ENCODE peak calls at places on chromosome 14, in nine cellular contexts. L is effector memory CD4-positive, alpha-beta T cell; F is bronchial epithelial cell; M is SJSA1; J is left ventricle myocardium inferior; R is cardiac muscle cell; X is tibial artery; Z is stomach; C is endodermal cell. O is an unnamed sample. For H3K27me3, the result is how much of the 10 kb centered on the place peaks cover.

GRCh38 chr14:106207316-106207715 is 680.9 kb downstream of the TMEM121 start:
- DNase-seq in L (no peak), F (no peak), M (no peak), J (no peak), R (no peak), X (no peak), Z (no peak), C (no peak), O (no peak)

GRCh38 chr14:34733245-34733644 is 18.9 kb upstream of the CFL2 start:
- DNase-seq in L (no peak), F (peak), M (no peak), J (no peak), R (no peak), X (no peak), Z (no peak), C (no peak), O (no peak)

GRCh38 chr14:19878029-19878642 is 3.2 kb downstream of the OR4K2 start:
- DNase-seq in L (no peak), F (peak), M (no peak), J (no peak), R (no peak), X (no peak), Z (no peak), C (no peak), O (no peak)

GRCh38 chr14:54737132-54737711 is 165.4 kb downstream of the GCH1 start:
- DNase-seq in L (no peak), F (peak), M (no peak), J (no peak), R (no peak), X (no peak), Z (no peak), C (no peak), O (no peak)

GRCh38 chr14:41235466-41235865 is 371.2 kb upstream of the LRFN5 start:
- DNase-seq in L (no peak), F (no peak), M (no peak), J (no peak), R (no peak), X (no peak), Z (no peak), C (no peak), O (no peak)

GRCh38 chr14:32711103-32711680 is 227.5 kb upstream of the NPAS3 start:
- DNase-seq in L (no peak), F (peak), M (no peak), J (no peak), R (peak), X (no peak), Z (no peak), C (peak), O (no peak)

GRCh38 chr14:90419200-90419599 is 22.4 kb downstream of the CALM1 start:
- DNase-seq in L (no peak), F (peak), M (peak), J (peak), R (no peak), X (peak), Z (peak), C (no peak), O (peak)

GRCh38 chr14:64725360-64725815 is 21.2 kb downstream of the PLEKHG3 start:
- DNase-seq in L (no peak), F (no peak), M (no peak), J (peak), R (peak), X (peak), Z (no peak), C (no peak), O (no peak)

GRCh38 chr14:81455344-81455743 is 55.2 kb upstream of the STON2 start:
- DNase-seq in L (no peak), F (no peak), M (no peak), J (no peak), R (no peak), X (no peak), Z (no peak), C (no peak), O (no peak)

GRCh38 chr14:64767215-64767964 is 63.2 kb downstream of the PLEKHG3 start:
- DNase-seq in L (no peak), F (no peak), M (no peak), J (no peak), R (no peak), X (no peak), Z (no peak), C (no peak), O (no peak)

GRCh38 chr14:26444745-26445144 is 153.1 kb downstream of the NOVA1 start:
- DNase-seq in L (no peak), F (peak), M (no peak), J (no peak), R (peak), X (no peak), Z (no peak), C (peak), O (no peak)

GRCh38 chr14:104601786-104602185 is 2.8 kb downstream of the TMEM179 start:
- DNase-seq in L (no peak), F (no peak), M (no peak), J (no peak), R (no peak), X (peak), Z (no peak), C (no peak), O (no peak)

GRCh38 chr14:74144789-74145188 is 60.0 kb downstream of the LIN52 start:
- DNase-seq in L (no peak), F (no peak), M (no peak), J (no peak), R (no peak), X (no peak), Z (no peak), C (no peak), O (no peak)

GRCh38 chr14:38098074-38098846 is 109.4 kb upstream of the SSTR1 start:
- DNase-seq in L (no peak), F (peak), M (no peak), J (no peak), R (no peak), X (no peak), Z (no peak), C (no peak), O (peak)

GRCh38 chr14:55107766-55108554 is 21.1 kb upstream of the LGALS3 start:
- DNase-seq in L (peak), F (peak), M (peak), J (peak), R (no peak), X (peak), Z (peak), C (peak), O (peak)

GRCh38 chr14:68943107-68943506 is 36.0 kb downstream of the ACTN1 start:
- DNase-seq in L (no peak), F (no peak), M (no peak), J (no peak), R (no peak), X (no peak), Z (no peak), C (no peak), O (no peak)

GRCh38 chr14:87630808-87631207 is 362.2 kb downstream of the GALC start:
- DNase-seq in L (no peak), F (no peak), M (no peak), J (no peak), R (no peak), X (no peak), Z (no peak), C (no peak), O (no peak)

DNA sequence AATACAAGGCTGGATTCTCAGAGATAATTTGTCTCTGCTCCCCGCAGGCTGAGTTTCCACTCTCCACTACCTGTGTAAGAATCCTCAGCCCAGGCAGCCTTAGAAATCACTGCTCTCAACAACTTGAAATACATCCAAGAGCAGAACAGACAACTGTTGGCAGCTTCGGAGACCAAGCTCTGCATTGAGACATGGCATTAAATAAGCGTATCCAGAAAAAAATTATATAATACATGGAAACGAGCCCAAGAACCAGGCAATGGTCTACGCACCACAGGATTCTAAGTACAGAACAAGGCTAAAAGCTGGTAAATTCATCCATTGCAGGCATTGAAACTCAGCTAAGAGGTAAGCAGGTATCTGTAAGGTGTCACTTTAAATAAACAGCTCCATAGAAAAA is 165.5 kb upstream of the DIO3 start:
- DNase-seq in L (no peak), F (no peak), M (no peak), J (no peak), R (no peak), X (no peak), Z (no peak), C (no peak), O (no peak)
- H3K27me3 ChIP-seq in L (under half), F (under half), M (under half), J (half or more), R (under half), X (under half), Z (under half), C (under half), O (under half)

DNA sequence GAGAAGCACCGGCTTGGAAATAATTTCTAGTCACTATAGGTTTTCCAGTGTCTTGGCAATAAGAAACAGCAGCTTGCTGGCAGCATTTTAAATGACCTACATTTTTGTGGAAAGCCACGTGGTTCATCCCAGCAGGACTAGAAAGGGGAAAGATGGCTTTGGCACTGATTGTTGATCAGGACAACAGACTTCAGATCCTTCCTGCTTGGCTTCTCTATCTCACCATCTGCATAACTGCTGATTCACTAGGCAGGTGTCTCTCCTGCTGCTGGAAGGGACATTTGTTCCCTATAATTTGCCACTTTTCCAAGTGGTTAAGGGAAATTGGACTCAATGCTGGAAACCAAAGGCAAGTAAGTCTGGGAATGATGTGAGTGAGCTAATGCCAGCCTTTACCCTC is 131.0 kb downstream of the TTC8 start:
- DNase-seq in L (no peak), F (no peak), M (no peak), J (no peak), R (no peak), X (no peak), Z (no peak), C (no peak), O (no peak)
- H3K27me3 ChIP-seq in L (under half), F (under half), M (under half), J (under half), R (under half), X (under half), Z (under half), C (under half), O (under half)

GRCh38 chr14:60506985-60507829 is 1.7 kb upstream of the SIX6 start:
- DNase-seq in L (no peak), F (no peak), M (no peak), J (no peak), R (no peak), X (no peak), Z (no peak), C (peak), O (no peak)
- H3K27me3 ChIP-seq in L (half or more), F (under half), M (under half), J (half or more), R (half or more), X (under half), Z (half or more), C (half or more), O (half or more)

GRCh38 chr14:91473046-91473445 is 37.1 kb downstream of the PPP4R3A start:
- DNase-seq in L (no peak), F (no peak), M (no peak), J (no peak), R (no peak), X (no peak), Z (no peak), C (no peak), O (no peak)
- H3K27me3 ChIP-seq in L (under half), F (under half), M (under half), J (under half), R (under half), X (under half), Z (under half), C (under half), O (under half)

DNA sequence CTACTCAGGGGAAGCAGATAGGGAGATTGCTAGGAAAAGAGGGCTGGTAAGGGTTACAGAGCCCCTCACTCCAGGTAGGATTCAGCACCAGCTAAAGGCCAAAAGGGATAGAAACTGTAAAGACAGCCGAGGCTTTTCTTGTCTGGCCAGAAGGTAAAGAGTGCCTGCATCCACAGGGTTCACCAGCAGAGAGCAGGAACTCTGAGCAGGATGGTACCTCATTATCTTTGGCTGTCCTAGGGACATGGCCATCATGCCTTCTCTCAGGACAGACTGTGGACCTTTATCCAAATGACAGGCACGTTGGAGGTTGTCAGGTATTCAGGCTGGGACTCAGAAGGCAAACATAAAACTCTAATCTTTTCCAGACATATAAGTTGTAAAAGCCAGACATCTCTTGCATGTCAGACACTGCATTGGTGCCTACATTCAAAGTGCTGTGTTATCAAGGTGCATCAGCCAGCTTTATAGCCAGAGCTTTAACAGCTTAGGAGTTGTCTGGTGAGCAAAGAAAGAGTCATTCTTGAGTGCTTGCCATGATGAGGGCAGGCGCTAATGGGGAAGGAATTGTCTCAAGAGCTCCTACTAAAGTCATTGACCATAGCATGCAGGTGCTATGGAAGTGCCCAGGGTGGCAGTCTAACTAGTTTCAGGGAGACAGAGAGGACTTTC is 89.6 kb downstream of the PELI2 start:
- DNase-seq in L (no peak), F (peak), M (no peak), J (no peak), R (no peak), X (no peak), Z (no peak), C (no peak), O (no peak)
- H3K27me3 ChIP-seq in L (under half), F (under half), M (under half), J (under half), R (half or more), X (under half), Z (under half), C (under half), O (under half)

GRCh38 chr14:98138666-98139065 is 1133.3 kb downstream of the BCL11B start:
- DNase-seq in L (peak), F (peak), M (no peak), J (no peak), R (peak), X (no peak), Z (no peak), C (peak), O (no peak)

GRCh38 chr14:98140862-98141261 is 1131.1 kb downstream of the BCL11B start:
- DNase-seq in L (no peak), F (no peak), M (no peak), J (no peak), R (no peak), X (no peak), Z (no peak), C (no peak), O (no peak)

GRCh38 chr14:98146416-98146815 is 1125.6 kb downstream of the BCL11B start:
- DNase-seq in L (no peak), F (no peak), M (no peak), J (no peak), R (no peak), X (no peak), Z (no peak), C (no peak), O (no peak)

GRCh38 chr14:98144964-98145363 is 1127.0 kb downstream of the BCL11B start:
- DNase-seq in L (no peak), F (peak), M (no peak), J (no peak), R (no peak), X (no peak), Z (no peak), C (no peak), O (no peak)

GRCh38 chr14:98143566-98143965 is 1128.4 kb downstream of the BCL11B start:
- DNase-seq in L (no peak), F (no peak), M (no peak), J (no peak), R (no peak), X (no peak), Z (no peak), C (no peak), O (no peak)
- H3K27me3 ChIP-seq in L (under half), F (under half), M (under half), J (under half), R (under half), X (under half), Z (under half), C (under half), O (under half)

DNA sequence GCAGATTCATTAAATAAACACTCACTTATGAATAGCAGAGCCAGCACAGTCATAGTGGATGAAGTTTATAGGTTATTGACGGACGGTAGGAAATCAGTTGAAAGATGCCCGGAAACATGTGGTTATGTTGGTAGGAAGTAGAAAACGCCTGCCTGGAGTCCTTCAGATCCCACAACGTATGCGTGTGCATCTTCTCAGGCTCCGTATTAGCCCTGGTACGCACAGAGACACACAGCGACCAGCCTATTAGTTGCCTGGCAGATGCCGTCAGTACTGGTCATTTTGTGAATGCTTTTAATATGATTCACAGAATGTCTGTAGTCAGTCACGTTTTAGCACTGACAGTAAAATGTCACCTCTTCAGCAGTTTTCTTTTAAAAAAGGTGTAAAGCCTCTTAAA is 196.4 kb downstream of the RGS6 start:
- DNase-seq in L (no peak), F (no peak), M (no peak), J (no peak), R (no peak), X (no peak), Z (no peak), C (no peak), O (no peak)
- H3K27me3 ChIP-seq in L (under half), F (under half), M (under half), J (under half), R (under half), X (under half), Z (under half), C (under half), O (under half)

GRCh38 chr14:36657409-36658090 is 4.1 kb upstream of the PAX9 start:
- DNase-seq in L (no peak), F (no peak), M (no peak), J (no peak), R (no peak), X (no peak), Z (no peak), C (peak), O (no peak)
- H3K27me3 ChIP-seq in L (half or more), F (under half), M (under half), J (half or more), R (half or more), X (under half), Z (half or more), C (half or more), O (half or more)

GRCh38 chr14:72847721-72848120 is 46.2 kb downstream of the DPF3 start:
- DNase-seq in L (no peak), F (peak), M (no peak), J (no peak), R (no peak), X (no peak), Z (no peak), C (peak), O (no peak)

GRCh38 chr14:72850360-72850759 is 43.5 kb downstream of the DPF3 start:
- DNase-seq in L (no peak), F (no peak), M (no peak), J (no peak), R (no peak), X (no peak), Z (no peak), C (no peak), O (no peak)

GRCh38 chr14:72851660-72852059 is 42.2 kb downstream of the DPF3 start:
- DNase-seq in L (no peak), F (no peak), M (no peak), J (no peak), R (no peak), X (no peak), Z (no peak), C (no peak), O (no peak)

GRCh38 chr14:72852194-72852593 is 41.7 kb downstream of the DPF3 start:
- DNase-seq in L (no peak), F (no peak), M (no peak), J (no peak), R (no peak), X (no peak), Z (no peak), C (no peak), O (no peak)

GRCh38 chr14:72849222-72849621 is 44.7 kb downstream of the DPF3 start:
- DNase-seq in L (no peak), F (no peak), M (no peak), J (no peak), R (no peak), X (no peak), Z (no peak), C (no peak), O (no peak)
- H3K27me3 ChIP-seq in L (under half), F (under half), M (under half), J (under half), R (under half), X (under half), Z (under half), C (under half), O (under half)

DNA sequence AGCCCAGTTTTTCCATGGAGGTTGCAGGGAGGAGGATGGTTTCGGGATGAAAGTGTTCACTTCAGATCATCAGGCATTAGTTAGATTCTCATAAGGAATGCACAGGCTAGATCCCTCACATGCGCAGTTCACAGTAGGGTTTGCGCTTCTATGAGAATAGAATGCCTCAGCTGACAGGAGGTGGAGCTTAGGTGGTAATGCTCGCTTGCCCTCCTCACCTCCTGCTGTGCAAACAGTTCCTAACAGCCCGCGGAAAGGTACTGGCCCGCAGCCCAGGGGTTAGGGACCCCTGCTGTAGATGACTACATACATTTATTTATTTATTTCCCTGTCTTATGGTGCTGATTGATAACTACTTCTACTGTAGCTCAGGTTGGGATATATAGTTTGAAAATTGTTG is 93.2 kb downstream of the FBXO33 start:
- DNase-seq in L (no peak), F (peak), M (no peak), J (no peak), R (peak), X (no peak), Z (peak), C (peak), O (no peak)
- H3K27me3 ChIP-seq in L (under half), F (under half), M (under half), J (under half), R (under half), X (under half), Z (under half), C (under half), O (under half)

O was measured in AG04450.